ENCODE peak calls at places on chromosomes 12 and 14, in six cellular contexts. One of them, this sample, is unnamed.

GRCh38 chr14:104598039-104598438 is 6.5 kb downstream of the TMEM179 start:
- DNase-seq in suprapubic skin: no peak
- DNase-seq in ovary: no peak
- DNase-seq in A549: no peak
- DNase-seq in Peyer's patch: no peak
- DNase-seq in heart left ventricle: no peak
- DNase-seq in this sample: no peak

GRCh38 chr12:124518051-124518932 is 49.1 kb downstream of the NCOR2 start:
- DNase-seq in suprapubic skin: peak
- DNase-seq in ovary: peak
- DNase-seq in A549: peak
- DNase-seq in Peyer's patch: peak
- DNase-seq in heart left ventricle: peak
- DNase-seq in this sample: peak

GRCh38 chr14:104421401-104421821 is 158.2 kb upstream of the C14orf180 start:
- DNase-seq in suprapubic skin: peak
- DNase-seq in ovary: no peak
- DNase-seq in A549: no peak
- DNase-seq in Peyer's patch: no peak
- DNase-seq in heart left ventricle: no peak
- DNase-seq in this sample: no peak

GRCh38 chr14:90398315-90398811 is 1.5 kb downstream of the CALM1 start:
- DNase-seq in suprapubic skin: no peak
- DNase-seq in ovary: peak
- DNase-seq in A549: peak
- DNase-seq in Peyer's patch: peak
- DNase-seq in heart left ventricle: peak
- DNase-seq in this sample: peak

GRCh38 chr12:47206450-47206830 is 126.7 kb upstream of the AMIGO2 start:
- DNase-seq in suprapubic skin: no peak
- DNase-seq in ovary: no peak
- DNase-seq in A549: no peak
- DNase-seq in Peyer's patch: no peak
- DNase-seq in heart left ventricle: no peak
- DNase-seq in this sample: no peak

GRCh38 chr12:56104815-56105476 is 587 bp downstream of the PA2G4 start:
- DNase-seq in suprapubic skin: peak
- DNase-seq in ovary: no peak
- DNase-seq in A549: peak
- DNase-seq in Peyer's patch: no peak
- DNase-seq in heart left ventricle: no peak
- DNase-seq in this sample: peak

GRCh38 chr14:23910081-23910875 is 43.3 kb upstream of the DHRS4 start:
- DNase-seq in suprapubic skin: no peak
- DNase-seq in ovary: no peak
- DNase-seq in A549: peak
- DNase-seq in Peyer's patch: no peak
- DNase-seq in heart left ventricle: no peak
- DNase-seq in this sample: peak

GRCh38 chr12:128853321-128854197 is at the start of gene GLT1D1:
- DNase-seq in suprapubic skin: no peak
- DNase-seq in ovary: no peak
- DNase-seq in A549: no peak
- DNase-seq in Peyer's patch: no peak
- DNase-seq in heart left ventricle: no peak
- DNase-seq in this sample: no peak

GRCh38 chr14:24407608-24408325 is 9.0 kb downstream of the NYNRIN start:
- DNase-seq in suprapubic skin: no peak
- DNase-seq in ovary: no peak
- DNase-seq in A549: no peak
- DNase-seq in Peyer's patch: no peak
- DNase-seq in heart left ventricle: peak
- DNase-seq in this sample: no peak

GRCh38 chr12:12927211-12928079 is 24.5 kb downstream of the GPRC5D start:
- DNase-seq in suprapubic skin: peak
- DNase-seq in ovary: peak
- DNase-seq in A549: peak
- DNase-seq in Peyer's patch: peak
- DNase-seq in heart left ventricle: peak
- DNase-seq in this sample: peak
- TF ChIP-seq POLR2A in suprapubic skin: no peak
- TF ChIP-seq POLR2A in ovary: no peak
- TF ChIP-seq POLR2A in A549: peak
- TF ChIP-seq POLR2A in Peyer's patch: peak
- TF ChIP-seq POLR2A in heart left ventricle: no peak
- TF ChIP-seq POLR2A in this sample: peak

GRCh38 chr14:55578511-55578910 is 1.5 kb upstream of the KTN1 start:
- DNase-seq in suprapubic skin: no peak
- DNase-seq in ovary: peak
- DNase-seq in A549: no peak
- DNase-seq in Peyer's patch: no peak
- DNase-seq in heart left ventricle: no peak
- DNase-seq in this sample: no peak

GRCh38 chr14:55582741-55583140 is 2.7 kb downstream of the KTN1 start:
- DNase-seq in suprapubic skin: no peak
- DNase-seq in ovary: no peak
- DNase-seq in A549: no peak
- DNase-seq in Peyer's patch: no peak
- DNase-seq in heart left ventricle: no peak
- DNase-seq in this sample: no peak

GRCh38 chr14:55581011-55581806 is 1.2 kb downstream of the KTN1 start:
- DNase-seq in suprapubic skin: no peak
- DNase-seq in ovary: peak
- DNase-seq in A549: peak
- DNase-seq in Peyer's patch: peak
- DNase-seq in heart left ventricle: peak
- DNase-seq in this sample: peak

GRCh38 chr14:55579724-55580400 is at the start of gene KTN1:
- DNase-seq in suprapubic skin: peak
- DNase-seq in ovary: peak
- DNase-seq in A549: peak
- DNase-seq in Peyer's patch: peak
- DNase-seq in heart left ventricle: peak
- DNase-seq in this sample: peak

GRCh38 chr14:55580401-55581010 is 499 bp downstream of the KTN1 start:
- DNase-seq in suprapubic skin: peak
- DNase-seq in ovary: peak
- DNase-seq in A549: peak
- DNase-seq in Peyer's patch: peak
- DNase-seq in heart left ventricle: peak
- DNase-seq in this sample: peak
- TF ChIP-seq POLR2A in suprapubic skin: no peak
- TF ChIP-seq POLR2A in ovary: no peak
- TF ChIP-seq POLR2A in A549: no peak
- TF ChIP-seq POLR2A in Peyer's patch: no peak
- TF ChIP-seq POLR2A in heart left ventricle: no peak
- TF ChIP-seq POLR2A in this sample: peak

GRCh38 chr12:132951649-132952048 is 4.5 kb downstream of the ZNF605 start:
- DNase-seq in suprapubic skin: no peak
- DNase-seq in ovary: no peak
- DNase-seq in A549: no peak
- DNase-seq in Peyer's patch: no peak
- DNase-seq in heart left ventricle: no peak
- DNase-seq in this sample: no peak

GRCh38 chr12:132949936-132950837 is 5.9 kb downstream of the ZNF605 start:
- DNase-seq in suprapubic skin: no peak
- DNase-seq in ovary: no peak
- DNase-seq in A549: no peak
- DNase-seq in Peyer's patch: no peak
- DNase-seq in heart left ventricle: no peak
- DNase-seq in this sample: no peak

GRCh38 chr12:132952371-132953162 is 3.5 kb downstream of the ZNF605 start:
- DNase-seq in suprapubic skin: no peak
- DNase-seq in ovary: no peak
- DNase-seq in A549: no peak
- DNase-seq in Peyer's patch: no peak
- DNase-seq in heart left ventricle: no peak
- DNase-seq in this sample: no peak

GRCh38 chr12:132953163-132953425 is 3.0 kb downstream of the ZNF605 start:
- DNase-seq in suprapubic skin: no peak
- DNase-seq in ovary: no peak
- DNase-seq in A549: no peak
- DNase-seq in Peyer's patch: no peak
- DNase-seq in heart left ventricle: no peak
- DNase-seq in this sample: no peak

DNA sequence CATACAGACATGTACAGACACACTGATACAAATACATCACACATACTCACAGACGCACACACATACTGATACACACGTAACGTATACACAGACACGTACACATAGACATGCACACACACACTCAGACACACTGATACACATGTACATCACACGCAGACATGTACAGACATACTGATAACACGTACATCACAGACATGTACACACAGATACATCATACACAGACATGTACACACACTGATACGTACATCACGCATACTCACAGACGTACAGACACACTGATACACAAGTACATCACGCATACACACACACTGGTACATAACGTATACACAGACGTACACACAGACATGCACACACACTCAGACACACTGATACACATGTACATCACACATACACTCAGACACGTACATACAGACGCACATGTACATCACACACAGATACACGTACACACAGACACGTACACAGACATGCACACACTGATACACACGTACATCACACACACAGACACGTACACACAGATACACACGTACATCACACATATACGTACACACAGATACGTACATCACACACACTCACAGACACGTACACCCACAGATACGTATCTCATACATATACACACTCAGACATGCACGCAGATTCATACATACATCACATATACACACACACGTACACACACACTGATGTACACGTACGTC is 5.1 kb downstream of the ZNF605 start:
- DNase-seq in suprapubic skin: no peak
- DNase-seq in ovary: no peak
- DNase-seq in A549: no peak
- DNase-seq in Peyer's patch: no peak
- DNase-seq in heart left ventricle: no peak
- DNase-seq in this sample: no peak
- TF ChIP-seq POLR2A in suprapubic skin: no peak
- TF ChIP-seq POLR2A in ovary: no peak
- TF ChIP-seq POLR2A in A549: no peak
- TF ChIP-seq POLR2A in Peyer's patch: no peak
- TF ChIP-seq POLR2A in heart left ventricle: no peak
- TF ChIP-seq POLR2A in this sample: no peak

GRCh38 chr14:66496188-66496807 is 10.1 kb downstream of the CCDC196 start:
- DNase-seq in suprapubic skin: no peak
- DNase-seq in ovary: no peak
- DNase-seq in A549: no peak
- DNase-seq in Peyer's patch: no peak
- DNase-seq in heart left ventricle: no peak
- DNase-seq in this sample: no peak
- TF ChIP-seq POLR2A in suprapubic skin: no peak
- TF ChIP-seq POLR2A in ovary: no peak
- TF ChIP-seq POLR2A in A549: no peak
- TF ChIP-seq POLR2A in Peyer's patch: no peak
- TF ChIP-seq POLR2A in heart left ventricle: no peak
- TF ChIP-seq POLR2A in this sample: no peak

DNA sequence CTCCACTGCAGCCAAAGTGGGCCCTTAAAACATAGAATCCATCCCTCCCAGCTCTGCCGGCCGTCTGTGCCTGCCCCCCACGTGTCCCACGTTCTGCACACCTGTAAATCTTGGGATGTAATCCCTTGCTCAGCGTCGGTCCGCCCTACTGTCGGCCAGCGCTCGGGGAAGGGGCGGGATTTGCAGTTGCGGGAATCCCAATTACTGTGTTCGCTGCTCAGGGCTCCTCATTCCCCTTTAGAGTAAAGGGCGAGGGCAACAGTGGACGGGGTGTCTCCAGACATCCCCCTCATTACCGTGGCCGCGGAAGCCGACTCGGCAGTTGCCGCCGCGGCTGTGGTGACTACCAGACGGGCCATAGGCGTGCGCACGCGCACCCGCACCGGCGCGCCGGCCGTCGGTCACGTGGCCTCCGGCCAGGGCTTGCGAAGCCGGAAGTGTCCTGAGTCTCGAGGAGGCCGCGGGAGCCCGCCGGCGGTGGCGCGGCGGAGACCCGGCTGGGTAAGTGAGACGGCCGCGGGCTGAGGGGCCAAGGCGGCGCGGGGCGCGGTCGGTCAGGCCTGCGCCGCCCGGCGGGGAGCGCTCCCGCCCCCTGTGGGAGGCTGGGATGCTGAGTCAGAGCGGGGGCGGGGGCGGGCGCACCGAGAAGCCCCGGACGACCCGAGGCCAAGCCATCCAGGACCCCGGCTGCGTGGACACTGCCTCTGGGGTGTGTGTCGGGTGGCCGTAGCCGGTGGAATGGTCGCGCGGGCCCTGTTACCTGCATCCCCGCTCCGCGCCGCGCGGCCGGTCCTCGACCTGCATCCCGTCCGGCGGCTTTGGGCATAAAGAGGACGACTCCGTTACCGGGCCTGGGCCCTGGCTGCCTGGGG is at the start of gene TBK1:
- DNase-seq in suprapubic skin: peak
- DNase-seq in ovary: peak
- DNase-seq in A549: peak
- DNase-seq in Peyer's patch: peak
- DNase-seq in heart left ventricle: peak
- DNase-seq in this sample: peak
- TF ChIP-seq POLR2A in suprapubic skin: peak
- TF ChIP-seq POLR2A in ovary: peak
- TF ChIP-seq POLR2A in A549: peak
- TF ChIP-seq POLR2A in Peyer's patch: peak
- TF ChIP-seq POLR2A in heart left ventricle: peak
- TF ChIP-seq POLR2A in this sample: peak

DNA sequence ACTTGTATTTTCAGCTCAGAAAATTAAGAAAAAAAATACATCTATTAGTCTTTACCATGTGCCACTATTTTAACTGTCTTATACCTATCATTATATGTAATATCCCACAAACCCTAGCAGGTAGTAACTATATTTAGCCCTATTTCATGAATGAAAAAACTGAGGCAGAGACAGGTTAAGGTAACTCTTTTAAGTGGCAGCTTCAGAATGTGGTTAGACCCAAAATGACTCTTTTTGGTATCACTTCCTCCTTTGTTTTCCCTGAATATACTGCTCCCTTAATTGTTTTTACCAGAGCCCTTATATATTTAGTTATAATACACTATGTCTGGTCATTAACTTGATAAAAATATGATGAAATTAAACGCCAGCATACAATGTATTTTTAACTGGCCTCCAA is 235.6 kb upstream of the RPL10L start:
- DNase-seq in suprapubic skin: no peak
- DNase-seq in ovary: no peak
- DNase-seq in A549: no peak
- DNase-seq in Peyer's patch: no peak
- DNase-seq in heart left ventricle: no peak
- DNase-seq in this sample: no peak
- TF ChIP-seq POLR2A in suprapubic skin: no peak
- TF ChIP-seq POLR2A in ovary: no peak
- TF ChIP-seq POLR2A in A549: no peak
- TF ChIP-seq POLR2A in Peyer's patch: no peak
- TF ChIP-seq POLR2A in heart left ventricle: no peak
- TF ChIP-seq POLR2A in this sample: no peak

GRCh38 chr12:26318661-26319068 is 123.3 kb downstream of the SSPN start:
- DNase-seq in suprapubic skin: peak
- DNase-seq in ovary: peak
- DNase-seq in A549: no peak
- DNase-seq in Peyer's patch: peak
- DNase-seq in heart left ventricle: peak
- DNase-seq in this sample: peak
- TF ChIP-seq POLR2A in suprapubic skin: no peak
- TF ChIP-seq POLR2A in ovary: no peak
- TF ChIP-seq POLR2A in A549: no peak
- TF ChIP-seq POLR2A in Peyer's patch: no peak
- TF ChIP-seq POLR2A in heart left ventricle: no peak
- TF ChIP-seq POLR2A in this sample: no peak

This sample was measured in body of pancreas.